ENCODE peak calls at places on chromosome 15, in seven cellular contexts. W is HCT116, Q is H7, V is mesenchymal stem cell, B is iPS DF 6.9, T is body of pancreas, H is ovary. G is an unnamed sample.

GRCh38 chr15:29939404-29939803 is 117.1 kb upstream of the TJP1 start:
- DNase-seq in Q (no peak), H (no peak), V (no peak), T (no peak), B (no peak), W (no peak), G (no peak)

GRCh38 chr15:59298255-59298856 is 74.3 kb downstream of the MYO1E start:
- DNase-seq in Q (no peak), T (no peak), V (no peak), B (no peak), H (no peak), W (peak; percentile 78), G (no peak)

GRCh38 chr15:76752549-76752948 is 152.6 kb downstream of the SCAPER start:
- DNase-seq in Q (no peak), V (no peak), T (no peak), W (no peak), B (no peak), H (no peak), G (no peak)

GRCh38 chr15:85691350-85692240 is 103.1 kb downstream of the KLHL25 start:
- DNase-seq in V (no peak), H (no peak), T (no peak), B (no peak), W (no peak), Q (no peak), G (no peak)

GRCh38 chr15:48794697-48795134 is 16.2 kb downstream of the CEP152 start:
- DNase-seq in T (no peak), V (no peak), Q (no peak), W (no peak), B (no peak), H (no peak), G (peak; percentile 24)

GRCh38 chr15:30992073-30992363 is 590 bp upstream of the MTMR10 start:
- DNase-seq in V (no peak), H (no peak), Q (no peak), T (no peak), W (no peak), B (no peak), G (no peak)

GRCh38 chr15:31609243-31609642 is 282.6 kb downstream of the KLF13 start:
- DNase-seq in Q (no peak), B (no peak), V (no peak), W (no peak), H (no peak), T (no peak), G (peak; percentile 61)

GRCh38 chr15:92629276-92629974 is 26.1 kb downstream of the FAM174B start:
- DNase-seq in W (no peak), Q (no peak), B (no peak), H (no peak), T (no peak), V (no peak), G (no peak)

GRCh38 chr15:82044373-82045178 is 1.2 kb downstream of the MEX3B start:
- DNase-seq in H (peak; percentile 59), Q (peak; percentile 91), W (no peak), T (no peak), B (no peak), V (peak; percentile 79), G (peak; percentile 77)

GRCh38 chr15:55993804-55994539 is 560 bp upstream of the NEDD4 start:
- DNase-seq in B (no peak), V (peak; percentile 78), W (peak; percentile 21), H (no peak), Q (no peak), T (no peak), G (peak; percentile 65)

GRCh38 chr15:101156509-101157159 is 95.2 kb downstream of the CHSY1 start:
- DNase-seq in W (no peak), B (no peak), T (no peak), H (peak; percentile 15), Q (no peak), V (peak; percentile 59), G (no peak)

GRCh38 chr15:95365615-95366107 is 964.8 kb upstream of the NR2F2 start:
- DNase-seq in B (no peak), T (no peak), H (peak; percentile 57), V (peak; percentile 84), Q (no peak), W (no peak), G (peak; percentile 50)

GRCh38 chr15:82875411-82876003 is 66.1 kb downstream of the WHAMM start:
- DNase-seq in T (no peak), V (no peak), H (no peak), W (no peak), Q (no peak), B (no peak), G (peak; percentile 45)

GRCh38 chr15:31465083-31465955 is 138.7 kb downstream of the KLF13 start:
- DNase-seq in Q (no peak), W (no peak), H (no peak), T (peak; percentile 71), V (no peak), B (no peak), G (no peak)

GRCh38 chr15:34650177-34650576 is 66.7 kb upstream of the GOLGA8B start:
- DNase-seq in Q (no peak), H (no peak), T (no peak), B (no peak), W (no peak), V (peak; percentile 32), G (peak; percentile 48)

GRCh38 chr15:77033729-77034619 is 36.9 kb downstream of the TSPAN3 start:
- DNase-seq in W (no peak), B (no peak), V (no peak), T (no peak), Q (peak; percentile 52), H (no peak), G (no peak)

GRCh38 chr15:68552773-68553172 is 26.0 kb upstream of the CORO2B start:
- DNase-seq in W (no peak), V (peak; percentile 45), Q (no peak), T (no peak), H (no peak), B (no peak), G (no peak)

GRCh38 chr15:48046813-48047483 is 73.8 kb upstream of the SLC24A5 start:
- DNase-seq in H (no peak), W (no peak), V (no peak), B (peak; percentile 20), Q (peak; percentile 15), T (no peak), G (no peak)

GRCh38 chr15:96331942-96332853 is 1.7 kb downstream of the NR2F2 start:
- DNase-seq in B (no peak), H (peak; percentile 57), Q (peak; percentile 70), W (no peak), T (peak; percentile 70), V (peak; percentile 64), G (peak; percentile 44)

GRCh38 chr15:33279613-33280205 is 31.1 kb upstream of the RYR3 start:
- DNase-seq in W (no peak), Q (no peak), V (peak; percentile 42), T (no peak), B (no peak), H (no peak), G (peak; percentile 14)

GRCh38 chr15:75985966-75986365 is 26.3 kb downstream of the NRG4 start:
- DNase-seq in V (peak; percentile 6), H (no peak), T (no peak), Q (no peak), W (no peak), B (no peak), G (peak; percentile 9)

GRCh38 chr15:100311099-100311751 is 30.6 kb downstream of the ADAMTS17 start:
- DNase-seq in V (no peak), T (no peak), Q (peak; percentile 43), W (no peak), B (no peak), H (peak; percentile 67), G (no peak)

GRCh38 chr15:80462111-80462510 is 57.9 kb downstream of the ARNT2 start:
- DNase-seq in H (no peak), B (no peak), Q (no peak), T (no peak), V (no peak), W (no peak), G (no peak)

GRCh38 chr15:90890839-90891238 is 6.5 kb downstream of the FES start:
- DNase-seq in V (no peak), T (no peak), H (no peak), W (no peak), B (no peak), Q (no peak), G (no peak)
- H3K36me3 ChIP-seq in V (peaks cover 66% of the 10 kb centered on the region), T (no peaks in the 10 kb centered on the region), H (no peaks in the 10 kb centered on the region), W (no peaks in the 10 kb centered on the region), B (no peaks in the 10 kb centered on the region), Q (no peaks in the 10 kb centered on the region), G (peaks cover 25% of the 10 kb centered on the region)

DNA sequence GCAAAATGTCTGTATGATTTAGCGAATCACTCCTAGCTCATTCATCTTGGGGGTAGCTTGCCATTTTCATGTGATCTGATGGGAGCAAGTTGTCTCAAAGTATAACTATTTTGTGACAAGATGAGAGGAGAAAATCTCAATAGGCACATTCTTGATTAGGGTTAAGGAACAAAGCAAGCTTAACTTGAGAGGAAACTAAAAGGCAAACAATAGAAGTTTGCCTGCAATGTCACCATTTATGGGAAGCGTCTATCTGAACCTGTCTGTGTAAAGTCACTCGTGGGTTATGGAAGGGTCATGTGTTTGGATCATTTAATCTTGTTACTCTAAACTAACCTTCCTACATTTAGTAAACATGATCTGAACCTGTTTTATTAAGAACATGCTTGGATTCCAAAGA is 232.5 kb downstream of the CDIN1 start:
- DNase-seq in H (no peak), V (no peak), T (no peak), W (no peak), Q (no peak), B (no peak), G (no peak)
- H3K36me3 ChIP-seq in H (no peaks in the 10 kb centered on the region), V (no peaks in the 10 kb centered on the region), T (no peaks in the 10 kb centered on the region), W (no peaks in the 10 kb centered on the region), Q (no peaks in the 10 kb centered on the region), B (no peaks in the 10 kb centered on the region), G (no peaks in the 10 kb centered on the region)

GRCh38 chr15:52672661-52673060 is 6.5 kb downstream of the ATOSA start:
- DNase-seq in V (no peak), Q (no peak), H (no peak), T (no peak), B (no peak), W (no peak), G (no peak)

GRCh38 chr15:52670087-52670486 is 9.1 kb downstream of the ATOSA start:
- DNase-seq in V (no peak), B (no peak), W (no peak), Q (no peak), T (no peak), H (no peak), G (no peak)

GRCh38 chr15:52674831-52675230 is 4.4 kb downstream of the ATOSA start:
- DNase-seq in B (no peak), V (no peak), H (no peak), T (no peak), Q (no peak), W (no peak), G (no peak)

GRCh38 chr15:52673734-52674133 is 5.5 kb downstream of the ATOSA start:
- DNase-seq in H (no peak), V (no peak), B (no peak), Q (no peak), W (no peak), T (no peak), G (no peak)

DNA sequence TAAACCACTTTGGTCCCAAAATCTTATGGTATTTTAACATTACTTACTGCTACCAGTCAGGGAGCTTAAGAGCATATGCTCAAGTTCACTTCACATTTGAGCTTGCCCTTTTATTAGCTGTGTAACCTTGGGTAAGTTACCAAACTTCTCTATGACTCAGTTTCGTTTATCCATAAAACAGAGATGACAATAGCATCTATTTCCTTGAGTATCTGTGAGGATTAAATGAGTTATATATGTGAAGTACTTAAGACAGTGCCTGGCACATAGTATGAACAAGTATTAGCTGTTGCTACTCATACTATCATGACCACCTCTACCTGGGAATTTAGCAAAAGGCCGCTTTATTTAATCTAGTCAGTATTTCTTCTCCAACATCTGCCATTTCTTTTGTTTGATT is 5.9 kb downstream of the ATOSA start:
- DNase-seq in W (no peak), V (peak; percentile 20), Q (no peak), T (no peak), B (no peak), H (no peak), G (no peak)
- H3K36me3 ChIP-seq in W (no peaks in the 10 kb centered on the region), V (peaks cover 3% of the 10 kb centered on the region), Q (no peaks in the 10 kb centered on the region), T (peaks cover 7% of the 10 kb centered on the region), B (no peaks in the 10 kb centered on the region), H (no peaks in the 10 kb centered on the region), G (no peaks in the 10 kb centered on the region)

GRCh38 chr15:84681822-84682221 is 23.8 kb upstream of the NMB start:
- DNase-seq in V (peak; percentile 48), B (no peak), T (no peak), H (no peak), Q (no peak), W (no peak), G (peak; percentile 76)
- H3K36me3 ChIP-seq in V (peaks cover 8% of the 10 kb centered on the region), B (peaks cover 2% of the 10 kb centered on the region), T (no peaks in the 10 kb centered on the region), H (no peaks in the 10 kb centered on the region), Q (peaks cover 10% of the 10 kb centered on the region), W (peaks cover 20% of the 10 kb centered on the region), G (peaks cover 4% of the 10 kb centered on the region)